ENCODE peak calls at places on chromosomes 13 and 19, in five cellular contexts. J is posterior cingulate gyrus; X is stimulated activated effector memory CD8-positive, alpha-beta T cell treated with anti-CD3 and anti-CD28 coated beads, Interleukin-12 subunit alpha, Interleukin-12 subunit beta, amount 100 ng/mL, for 72 hours; O is GF-D8; V is endodermal cell. G is an unnamed sample.

GRCh38 chr19:38975214-38975860 is at the start of gene FBXO17:
- DNase-seq in J (peak), X (no peak), O (no peak), V (peak), G (peak)

GRCh38 chr13:71610876-71611275 is 256.1 kb downstream of the DACH1 start:
- DNase-seq in J (no peak), X (no peak), O (peak), V (no peak), G (no peak)

GRCh38 chr13:46386426-46386995 is 541 bp downstream of the RUBCNL start:
- DNase-seq in J (no peak), X (no peak), O (no peak), V (no peak), G (peak)

GRCh38 chr13:108897955-108898354 is 268.5 kb downstream of the MYO16 start:
- DNase-seq in J (no peak), X (no peak), O (no peak), V (no peak), G (no peak)

GRCh38 chr19:19336597-19336996 is 16.0 kb downstream of the MAU2 start:
- DNase-seq in J (no peak), X (no peak), O (no peak), V (no peak), G (no peak)

GRCh38 chr19:34481861-34482379 is 362 bp downstream of the WTIP start:
- DNase-seq in J (no peak), X (no peak), O (no peak), V (peak), G (peak)

GRCh38 chr13:99464441-99464949 is 36.8 kb upstream of the TM9SF2 start:
- DNase-seq in J (no peak), X (no peak), O (no peak), V (no peak), G (no peak)

GRCh38 chr13:30730526-30730925 is 4.8 kb upstream of the ALOX5AP start:
- DNase-seq in J (no peak), X (no peak), O (no peak), V (peak), G (no peak)

GRCh38 chr19:32224371-32225244 is 120.8 kb upstream of the ZNF507 start:
- DNase-seq in J (no peak), X (peak), O (peak), V (peak), G (peak)

GRCh38 chr19:34573226-34573864 is 91.8 kb downstream of the WTIP start:
- DNase-seq in J (no peak), X (no peak), O (no peak), V (no peak), G (no peak)

GRCh38 chr13:20573636-20574035 is 6.7 kb downstream of the IFT88 start:
- DNase-seq in J (no peak), X (no peak), O (no peak), V (no peak), G (no peak)

GRCh38 chr13:44368599-44369368 is 4.8 kb upstream of the SERP2 start:
- DNase-seq in J (no peak), X (no peak), O (no peak), V (no peak), G (no peak)

GRCh38 chr19:58555369-58555885 is 522 bp upstream of the CHMP2A start:
- DNase-seq in J (no peak), X (no peak), O (no peak), V (no peak), G (peak)

GRCh38 chr19:47176071-47176626 is 45.5 kb downstream of the SAE1 start:
- DNase-seq in J (no peak), X (no peak), O (no peak), V (no peak), G (no peak)

GRCh38 chr19:46633130-46633529 is 2.9 kb downstream of the GNG8 start:
- DNase-seq in J (no peak), X (no peak), O (no peak), V (no peak), G (no peak)

GRCh38 chr19:34364830-34365462 is at the start of gene GPI:
- DNase-seq in J (peak), X (peak), O (no peak), V (peak), G (peak)

GRCh38 chr13:32019612-32020233 is 11.9 kb upstream of the FRY start:
- DNase-seq in J (no peak), X (no peak), O (peak), V (peak), G (no peak)

GRCh38 chr13:92719868-92720267 is 506.7 kb upstream of the GPC6 start:
- DNase-seq in J (no peak), X (no peak), O (no peak), V (peak), G (no peak)

GRCh38 chr19:44345969-44346368 is 10.5 kb downstream of the ZNF112 start:
- DNase-seq in J (no peak), X (no peak), O (no peak), V (no peak), G (no peak)

GRCh38 chr13:46519177-46519576 is 33.8 kb upstream of the LRCH1 start:
- DNase-seq in J (no peak), X (no peak), O (no peak), V (no peak), G (no peak)

GRCh38 chr19:40056505-40056904 is 474 bp upstream of the ZNF780B start:
- DNase-seq in J (no peak), X (no peak), O (no peak), V (no peak), G (no peak)

GRCh38 chr13:47159853-47160550 is 263.1 kb upstream of the HTR2A start:
- DNase-seq in J (no peak), X (no peak), O (no peak), V (no peak), G (no peak)

GRCh38 chr13:48043789-48044503 is 6.4 kb downstream of the NUDT15 start:
- DNase-seq in J (no peak), X (no peak), O (no peak), V (no peak), G (no peak)

GRCh38 chr19:956747-957451 is 27.2 kb upstream of the WDR18 start:
- DNase-seq in J (no peak), X (no peak), O (no peak), V (peak), G (no peak)